ENCODE peak calls at places on chromosomes 3 and 15, in seven cellular contexts. L is activated CD4-positive, CD25-positive, alpha-beta regulatory T cell treated with anti-CD3 and anti-CD28 coated beads, Interleukin-2, amount 50 U/mL, for 72 hours; R is HT1080; T is D721Med; K is AG04450; X is fibroblast of lung; J is NCI-H774. Z is an unnamed sample.

GRCh38 chr15:88650556-88650955 is 11.7 kb downstream of the ISG20 start:
- DNase-seq in K (no peak), R (no peak), X (no peak), T (no peak), J (no peak), L (peak), Z (no peak)

GRCh38 chr15:45285413-45285812 is 33.4 kb downstream of the SLC28A2 start:
- DNase-seq in K (no peak), R (no peak), T (no peak), L (no peak), J (no peak), X (no peak), Z (no peak)

GRCh38 chr15:71060983-71061382 is 54.3 kb upstream of the THSD4 start:
- DNase-seq in R (peak), J (no peak), X (no peak), T (no peak), K (no peak), L (no peak), Z (no peak)

GRCh38 chr3:153169793-153170386 is 7.9 kb downstream of the RAP2B start:
- DNase-seq in J (no peak), K (no peak), R (no peak), X (no peak), L (no peak), T (no peak), Z (no peak)

GRCh38 chr15:25543156-25543555 is 104.3 kb upstream of the UBE3A start:
- DNase-seq in T (no peak), K (no peak), J (no peak), L (no peak), R (peak), X (peak), Z (peak)

GRCh38 chr15:59017459-59017858 is 30.0 kb downstream of the RNF111 start:
- DNase-seq in T (no peak), L (no peak), X (no peak), K (no peak), R (no peak), J (no peak), Z (no peak)

GRCh38 chr3:10319804-10320203 is 1.1 kb downstream of the SEC13 start:
- DNase-seq in K (no peak), R (no peak), J (no peak), X (peak), L (no peak), T (no peak), Z (no peak)

GRCh38 chr3:55296035-55296434 is 191.1 kb downstream of the WNT5A start:
- DNase-seq in X (peak), K (no peak), J (no peak), L (no peak), T (no peak), R (no peak), Z (no peak)

GRCh38 chr15:70034596-70034995 is 63.1 kb downstream of the TLE3 start:
- DNase-seq in K (no peak), L (no peak), J (no peak), X (no peak), R (no peak), T (no peak), Z (no peak)

Z was measured in hepatic stellate cell.